ENCODE peak calls at places on chromosome 3, in eight cellular contexts. B is Peyer's patch, A is AG09309, O is OCI-LY7, U is thoracic aorta, L is heart left ventricle, C is choroid plexus epithelial cell, G is colonic mucosa. F is an unnamed sample.
A peak's percentile ranks its signal among the peaks of the same experiment; 100 is the strongest.

GRCh38 chr3:150469031-150469930 is 61.2 kb downstream of the TSC22D2 start:
- DNase-seq in B (no peak), A (peak; percentile 86), O (no peak), U (peak; percentile 17), L (no peak), C (peak; percentile 98), G (peak; percentile 67), F (peak; percentile 94)

GRCh38 chr3:16834753-16835152 is 50.0 kb upstream of the PLCL2 start:
- DNase-seq in B (no peak), A (no peak), O (no peak), U (no peak), L (peak; percentile 41), C (no peak), G (no peak), F (no peak)

GRCh38 chr3:55329849-55330248 is 157.3 kb downstream of the WNT5A start:
- DNase-seq in B (no peak), A (peak; percentile 76), O (no peak), U (no peak), L (no peak), C (peak; percentile 95), G (no peak), F (peak; percentile 77)

GRCh38 chr3:40873934-40874699 is 325.2 kb upstream of the CTNNB1 start:
- DNase-seq in B (no peak), A (no peak), O (no peak), U (no peak), L (no peak), C (no peak), G (no peak), F (no peak)

GRCh38 chr3:167606836-167607235 is 46.9 kb downstream of the WDR49 start:
- DNase-seq in B (no peak), A (no peak), O (no peak), U (no peak), L (no peak), C (no peak), G (no peak), F (no peak)

GRCh38 chr3:60461199-60461598 is 790.1 kb downstream of the FHIT start:
- DNase-seq in B (no peak), A (no peak), O (no peak), U (no peak), L (no peak), C (no peak), G (no peak), F (peak; percentile 28)

GRCh38 chr3:13770390-13771169 is 109.3 kb downstream of the WNT7A start:
- DNase-seq in B (no peak), A (no peak), O (no peak), U (no peak), L (no peak), C (no peak), G (no peak), F (no peak)

GRCh38 chr3:46489406-46489805 is 8.4 kb upstream of the RTP3 start:
- DNase-seq in B (no peak), A (no peak), O (no peak), U (no peak), L (no peak), C (no peak), G (no peak), F (no peak)

GRCh38 chr3:133568294-133569014 is 5.0 kb upstream of the CDV3 start:
- DNase-seq in B (no peak), A (peak; percentile 66), O (no peak), U (no peak), L (no peak), C (peak; percentile 69), G (no peak), F (peak; percentile 90)

GRCh38 chr3:108882762-108883161 is 60.2 kb downstream of the TRAT1 start:
- DNase-seq in B (no peak), A (no peak), O (no peak), U (no peak), L (no peak), C (no peak), G (no peak), F (no peak)

GRCh38 chr3:149080011-149080698 is 6.2 kb downstream of the HLTF start:
- DNase-seq in B (no peak), A (no peak), O (no peak), U (no peak), L (no peak), C (peak; percentile 33), G (no peak), F (peak; percentile 27)

GRCh38 chr3:10164546-10165393 is at the start of gene IRAK2:
- DNase-seq in B (peak; percentile 76), A (no peak), O (peak; percentile 68), U (peak; percentile 31), L (peak; percentile 81), C (peak; percentile 60), G (peak; percentile 77), F (peak; percentile 54)

GRCh38 chr3:13194285-13195209 is 121.3 kb upstream of the IQSEC1 start:
- DNase-seq in B (no peak), A (no peak), O (no peak), U (no peak), L (no peak), C (no peak), G (no peak), F (no peak)

GRCh38 chr3:53116956-53117355 is 13.3 kb downstream of the RFT1 start:
- DNase-seq in B (no peak), A (no peak), O (no peak), U (no peak), L (no peak), C (no peak), G (no peak), F (no peak)

GRCh38 chr3:53109822-53110771 is 20.1 kb downstream of the RFT1 start:
- DNase-seq in B (peak; percentile 20), A (peak; percentile 55), O (peak; percentile 65), U (no peak), L (peak; percentile 65), C (peak; percentile 95), G (peak; percentile 53), F (peak; percentile 88)

GRCh38 chr3:53114011-53114400 is 16.2 kb downstream of the RFT1 start:
- DNase-seq in B (peak; percentile 82), A (peak; percentile 29), O (peak; percentile 84), U (peak; percentile 42), L (peak; percentile 85), C (peak; percentile 87), G (peak; percentile 89), F (peak; percentile 79)

GRCh38 chr3:53113293-53114010 is 16.8 kb downstream of the RFT1 start:
- DNase-seq in B (no peak), A (no peak), O (no peak), U (no peak), L (peak; percentile 92), C (peak; percentile 23), G (no peak), F (no peak)

GRCh38 chr3:53114412-53115074 is 15.7 kb downstream of the RFT1 start:
- DNase-seq in B (no peak), A (no peak), O (no peak), U (no peak), L (no peak), C (no peak), G (no peak), F (no peak)
- TF ChIP-seq CTCF in B (no peak), A (no peak), O (no peak), U (no peak), L (no peak), C (no peak), G (no peak), F (no peak)

GRCh38 chr3:122911901-122912300 is 115.7 kb downstream of the SEMA5B start:
- DNase-seq in B (no peak), A (no peak), O (no peak), U (no peak), L (no peak), C (no peak), G (no peak), F (no peak)

GRCh38 chr3:122913539-122914100 is 113.9 kb downstream of the SEMA5B start:
- DNase-seq in B (no peak), A (no peak), O (no peak), U (no peak), L (no peak), C (no peak), G (no peak), F (no peak)

GRCh38 chr3:122916084-122916483 is 111.5 kb downstream of the SEMA5B start:
- DNase-seq in B (no peak), A (no peak), O (peak; percentile 49), U (no peak), L (no peak), C (no peak), G (no peak), F (no peak)

GRCh38 chr3:122915300-122916055 is 112.1 kb downstream of the SEMA5B start:
- DNase-seq in B (no peak), A (no peak), O (no peak), U (no peak), L (no peak), C (no peak), G (no peak), F (no peak)

DNA sequence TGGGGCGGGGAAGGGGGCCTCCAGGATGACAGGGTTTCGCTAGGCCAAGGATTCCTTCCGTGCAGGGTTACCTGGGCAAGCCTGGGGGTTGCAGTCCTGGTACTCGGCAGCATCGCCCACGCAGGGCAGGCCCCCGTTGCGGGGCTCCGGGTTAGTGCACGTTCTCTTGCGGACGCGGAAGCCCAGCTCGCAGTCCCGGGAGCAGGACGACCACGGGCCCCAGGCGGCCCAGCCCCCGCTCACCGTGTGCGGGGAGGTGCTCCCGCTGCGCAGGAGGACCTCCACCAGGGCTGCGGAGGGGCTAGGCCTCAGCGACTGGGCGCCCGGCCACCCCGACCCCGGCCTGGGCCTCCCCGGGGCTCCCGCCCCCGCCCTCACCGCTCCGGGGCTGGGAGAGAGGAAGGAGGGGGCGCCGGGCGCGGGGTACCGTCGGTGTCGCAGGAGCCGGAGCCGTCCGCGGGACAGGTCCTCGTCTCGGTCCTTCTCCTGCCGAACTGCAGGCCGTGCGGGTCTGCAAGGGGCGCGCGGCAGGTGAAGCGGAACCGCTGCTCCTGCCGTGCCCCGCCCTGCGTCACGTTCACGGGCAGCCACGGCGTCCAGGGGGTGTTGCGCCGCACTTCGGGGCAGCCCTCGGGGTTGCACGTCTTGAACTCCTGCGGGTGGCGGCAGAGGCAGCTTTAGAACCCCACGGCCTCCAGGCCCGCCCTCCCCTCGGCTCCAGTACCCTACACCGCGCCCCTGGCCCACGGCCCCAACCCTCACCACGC is 114.6 kb downstream of the SEMA5B start:
- DNase-seq in B (no peak), A (no peak), O (no peak), U (no peak), L (no peak), C (no peak), G (no peak), F (no peak)
- H3K4me3 ChIP-seq in B (no peak overlapping the region), A (no peak overlapping the region), O (no peak overlapping the region), U (no peak overlapping the region), L (no peak overlapping the region), C (no peak overlapping the region), G (peak overlapping the region; percentile 4), F (no peak overlapping the region)

GRCh38 chr3:34106879-34107278 is 308.4 kb downstream of the PDCD6IP start:
- DNase-seq in B (peak; percentile 37), A (no peak), O (peak; percentile 61), U (no peak), L (no peak), C (peak; percentile 63), G (peak; percentile 54), F (peak; percentile 3)
- TF ChIP-seq CTCF in B (peak; percentile 49), A (no peak), O (peak; percentile 88), U (peak; percentile 26), L (no peak), C (peak; percentile 76), G (peak; percentile 59), F (peak; percentile 34)

DNA sequence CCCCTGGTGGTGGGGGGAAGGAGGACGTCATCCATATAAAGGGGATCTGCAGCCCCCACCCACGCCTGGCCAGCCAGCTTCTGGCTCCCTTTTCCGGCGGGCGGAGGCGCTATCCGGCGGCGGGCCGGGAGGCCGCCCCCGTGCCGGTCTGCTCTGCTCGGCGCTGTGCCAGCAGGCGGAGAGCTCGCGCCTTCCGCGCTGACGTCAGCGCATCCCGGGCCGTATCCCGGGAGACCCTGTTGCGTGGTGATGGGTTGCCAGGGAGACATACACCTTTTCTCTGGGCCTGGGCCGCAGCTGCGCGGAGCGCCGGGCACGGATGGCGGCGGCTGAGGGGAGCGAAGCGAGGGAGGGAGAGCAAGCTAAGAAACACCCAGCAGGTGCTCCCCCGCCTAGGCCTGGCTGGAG is 1.1 kb downstream of the FAM131A start:
- DNase-seq in B (no peak), A (no peak), O (no peak), U (peak; percentile 60), L (peak; percentile 91), C (peak; percentile 88), G (no peak), F (peak; percentile 70)
- H3K4me3 ChIP-seq in B (no peak overlapping the region), A (no peak overlapping the region), O (no peak overlapping the region), U (peak overlapping the region; percentile 93), L (peak overlapping the region; percentile 22), C (peak overlapping the region; percentile 38), G (no peak overlapping the region), F (peak overlapping the region; percentile 15)